ENCODE peak calls at places on chromosome 3, in six cellular contexts. A is tibial artery; G is stimulated activated CD8-positive, alpha-beta memory T cell treated with anti-CD3 and anti-CD28 coated beads, Interleukin-7, amount 100 ng/mL, for 24 hours; X is upper lobe of right lung; W is CD4-positive, alpha-beta T cell; C is EH. U is an unnamed sample.

GRCh38 chr3:16514021-16514700 is 662 bp upstream of the RFTN1 start:
- DNase-seq in A (no peak), G (no peak), X (no peak), W (no peak), C (no peak), U (no peak)

GRCh38 chr3:31193871-31194270 is 299.4 kb upstream of the GADL1 start:
- DNase-seq in A (no peak), G (no peak), X (no peak), W (no peak), C (peak; percentile 31), U (no peak)

GRCh38 chr3:2826453-2826852 is 283.7 kb downstream of the IL5RA start:
- DNase-seq in A (no peak), G (no peak), X (no peak), W (no peak), C (no peak), U (no peak)

GRCh38 chr3:120864541-120864940 is 43.5 kb upstream of the STXBP5L start:
- DNase-seq in A (no peak), G (no peak), X (no peak), W (no peak), C (no peak), U (no peak)

GRCh38 chr3:13261104-13261800 is 158.9 kb downstream of the NUP210 start:
- DNase-seq in A (no peak), G (no peak), X (no peak), W (no peak), C (no peak), U (no peak)

GRCh38 chr3:178385280-178385952 is 150.8 kb upstream of the KCNMB2 start:
- DNase-seq in A (no peak), G (no peak), X (no peak), W (no peak), C (peak; percentile 60), U (no peak)

GRCh38 chr3:188185717-188186236 is 31.8 kb downstream of the LPP start:
- DNase-seq in A (peak; percentile 30), G (no peak), X (no peak), W (no peak), C (peak; percentile 81), U (no peak)

GRCh38 chr3:10552631-10552943 is 47.2 kb upstream of the ATP2B2 start:
- DNase-seq in A (no peak), G (no peak), X (peak; percentile 18), W (no peak), C (no peak), U (no peak)

GRCh38 chr3:28066020-28066419 is 175.4 kb upstream of the CMC1 start:
- DNase-seq in A (no peak), G (no peak), X (no peak), W (no peak), C (no peak), U (no peak)

GRCh38 chr3:64859625-64860590 is 172.1 kb upstream of the ADAMTS9 start:
- DNase-seq in A (no peak), G (no peak), X (no peak), W (no peak), C (peak; percentile 29), U (no peak)

GRCh38 chr3:144585408-144585807 is 613.8 kb downstream of the DIPK2A start:
- DNase-seq in A (no peak), G (no peak), X (no peak), W (no peak), C (no peak), U (no peak)

GRCh38 chr3:129432671-129433070 is 4.2 kb upstream of the EFCAB12 start:
- DNase-seq in A (no peak), G (no peak), X (no peak), W (no peak), C (no peak), U (no peak)

GRCh38 chr3:32593903-32594525 is 23.4 kb upstream of the DYNC1LI1 start:
- DNase-seq in A (no peak), G (no peak), X (no peak), W (no peak), C (peak; percentile 70), U (no peak)

GRCh38 chr3:54426431-54426830 is 304.1 kb downstream of the CACNA2D3 start:
- DNase-seq in A (no peak), G (no peak), X (no peak), W (no peak), C (peak; percentile 44), U (no peak)

GRCh38 chr3:134373942-134374790 is at the start of gene AMOTL2:
- DNase-seq in A (peak; percentile 83), G (no peak), X (peak; percentile 93), W (no peak), C (peak; percentile 98), U (no peak)

GRCh38 chr3:79497447-79498111 is 270.2 kb downstream of the ROBO1 start:
- DNase-seq in A (no peak), G (no peak), X (no peak), W (no peak), C (peak; percentile 20), U (no peak)

GRCh38 chr3:154131850-154132249 is 10.7 kb downstream of the ARHGEF26 start:
- DNase-seq in A (no peak), G (no peak), X (no peak), W (no peak), C (no peak), U (no peak)

GRCh38 chr3:113695818-113696645 is at the start of gene USF3:
- DNase-seq in A (peak; percentile 59), G (peak; percentile 55), X (peak; percentile 91), W (peak; percentile 78), C (peak; percentile 70), U (peak; percentile 69)

GRCh38 chr3:168117853-168118313 is 22.2 kb upstream of the GOLIM4 start:
- DNase-seq in A (no peak), G (no peak), X (no peak), W (no peak), C (peak; percentile 40), U (no peak)

GRCh38 chr3:54853573-54854404 is 74.1 kb downstream of the LRTM1 start:
- DNase-seq in A (peak; percentile 73), G (peak; percentile 11), X (peak; percentile 85), W (peak; percentile 1), C (peak; percentile 81), U (no peak)

GRCh38 chr3:152334761-152335160 is 66.0 kb downstream of the MBNL1 start:
- DNase-seq in A (no peak), G (no peak), X (no peak), W (no peak), C (no peak), U (no peak)

GRCh38 chr3:163573324-163573723 is 1505.0 kb downstream of the SI start:
- DNase-seq in A (no peak), G (no peak), X (no peak), W (no peak), C (no peak), U (no peak)

GRCh38 chr3:48459773-48460516 is 13.4 kb downstream of the ATRIP start:
- DNase-seq in A (no peak), G (no peak), X (no peak), W (no peak), C (no peak), U (no peak)

GRCh38 chr3:111761309-111761795 is 97.7 kb upstream of the PHLDB2 start:
- DNase-seq in A (no peak), G (no peak), X (no peak), W (no peak), C (peak; percentile 95), U (no peak)

GRCh38 chr3:64316971-64317370 is 91.7 kb upstream of the PRICKLE2 start:
- DNase-seq in A (no peak), G (no peak), X (no peak), W (no peak), C (peak; percentile 45), U (no peak)

GRCh38 chr3:187741403-187742350 is 3.6 kb downstream of the BCL6 start:
- DNase-seq in A (peak; percentile 69), G (no peak), X (peak; percentile 89), W (peak; percentile 62), C (peak; percentile 80), U (peak; percentile 55)

GRCh38 chr3:188007897-188008296 is 146.1 kb upstream of the LPP start:
- DNase-seq in A (no peak), G (no peak), X (peak; percentile 74), W (no peak), C (no peak), U (no peak)

GRCh38 chr3:104750581-104750980 is 616.1 kb upstream of the ALCAM start:
- DNase-seq in A (no peak), G (no peak), X (no peak), W (no peak), C (peak; percentile 50), U (no peak)

GRCh38 chr3:60542981-60543380 is 708.3 kb downstream of the FHIT start:
- DNase-seq in A (no peak), G (no peak), X (no peak), W (no peak), C (peak; percentile 25), U (no peak)

GRCh38 chr3:134334901-134335280 is 39.4 kb downstream of the AMOTL2 start:
- DNase-seq in A (no peak), G (no peak), X (no peak), W (no peak), C (no peak), U (no peak)

GRCh38 chr3:30458376-30458775 is 148.0 kb upstream of the TGFBR2 start:
- DNase-seq in A (no peak), G (no peak), X (no peak), W (no peak), C (no peak), U (no peak)

GRCh38 chr3:143120716-143121239 is 1.2 kb downstream of the CHST2 start:
- DNase-seq in A (no peak), G (no peak), X (peak; percentile 68), W (peak; percentile 26), C (peak; percentile 39), U (peak; percentile 18)

GRCh38 chr3:168096210-168096795 is 579 bp upstream of the GOLIM4 start:
- DNase-seq in A (no peak), G (no peak), X (peak; percentile 79), W (no peak), C (peak; percentile 92), U (no peak)

GRCh38 chr3:32816439-32817194 is 1.2 kb upstream of the TRIM71 start:
- DNase-seq in A (no peak), G (no peak), X (peak; percentile 78), W (no peak), C (peak; percentile 22), U (no peak)

GRCh38 chr3:142098974-142099373 is 50.4 kb downstream of the TFDP2 start:
- DNase-seq in A (no peak), G (no peak), X (no peak), W (no peak), C (no peak), U (no peak)

GRCh38 chr3:107598926-107599754 is 76.4 kb downstream of the BBX start:
- DNase-seq in A (peak; percentile 50), G (no peak), X (no peak), W (peak; percentile 21), C (peak; percentile 52), U (no peak)

GRCh38 chr3:97823081-97823480 is 1.3 kb downstream of the CRYBG3 start:
- DNase-seq in A (no peak), G (no peak), X (no peak), W (no peak), C (peak; percentile 16), U (no peak)

U was measured in central memory CD8-positive, alpha-beta T cell.